ENCODE peak calls at places on chromosomes 11 and 22, in six cellular contexts. S is H1, X is HepG2, D is SK-N-SH, P is K562, V is GM12878. H is an unnamed sample.
A peak's percentile ranks its signal among the peaks of the same experiment; 100 is the strongest.

GRCh38 chr11:73801136-73801535 is 13.5 kb downstream of the MRPL48 start:
- DNase-seq in D (no peak), X (no peak), P (no peak), V (no peak), S (no peak), H (no peak)

GRCh38 chr11:3161309-3161708 is 3.8 kb downstream of the OSBPL5 start:
- DNase-seq in X (no peak), S (no peak), P (no peak), D (no peak), V (no peak), H (no peak)

GRCh38 chr11:33172345-33172744 is 11.1 kb upstream of the CSTF3 start:
- DNase-seq in D (no peak), V (no peak), S (no peak), X (no peak), P (no peak), H (no peak)

GRCh38 chr22:17347724-17348123 is 21.5 kb upstream of the CECR2 start:
- DNase-seq in D (no peak), P (no peak), S (no peak), X (no peak), V (no peak), H (no peak)

GRCh38 chr11:6892400-6892799 is at the start of gene OR2D2:
- DNase-seq in X (no peak), P (no peak), D (no peak), V (no peak), S (no peak), H (no peak)

GRCh38 chr11:21545701-21546100 is 647.2 kb upstream of the ANO5 start:
- DNase-seq in P (no peak), D (no peak), V (no peak), X (no peak), S (no peak), H (no peak)

GRCh38 chr11:133900176-133901105 is 55.1 kb upstream of the SPATA19 start:
- DNase-seq in X (no peak), S (peak; percentile 30), D (no peak), P (no peak), V (no peak), H (no peak)

GRCh38 chr11:113138731-113139130 is 175.7 kb upstream of the TTC12 start:
- DNase-seq in V (no peak), P (no peak), D (no peak), S (no peak), X (no peak), H (no peak)

GRCh38 chr22:20247010-20247505 is 21.1 kb downstream of the RTN4R start:
- DNase-seq in S (no peak), V (peak; percentile 43), P (peak; percentile 90), X (no peak), D (no peak), H (no peak)

GRCh38 chr22:35598396-35598710 is 18.8 kb downstream of the MB start:
- DNase-seq in S (no peak), X (no peak), P (no peak), V (no peak), D (no peak), H (peak; percentile 45)

GRCh38 chr11:69337211-69337721 is 43.3 kb downstream of the MYEOV start:
- DNase-seq in V (peak; percentile 66), D (no peak), S (no peak), P (no peak), X (no peak), H (no peak)
- TF ChIP-seq GABPA in V (peak; percentile 47), D (no peak), S (no peak), P (no peak), X (no peak), H (no peak)

GRCh38 chr11:125685228-125685627 is 4.6 kb upstream of the ACRV1 start:
- DNase-seq in P (no peak), S (no peak), X (no peak), D (no peak), V (no peak), H (no peak)
- TF ChIP-seq GABPA in P (no peak), S (no peak), X (no peak), D (no peak), V (no peak), H (no peak)

DNA sequence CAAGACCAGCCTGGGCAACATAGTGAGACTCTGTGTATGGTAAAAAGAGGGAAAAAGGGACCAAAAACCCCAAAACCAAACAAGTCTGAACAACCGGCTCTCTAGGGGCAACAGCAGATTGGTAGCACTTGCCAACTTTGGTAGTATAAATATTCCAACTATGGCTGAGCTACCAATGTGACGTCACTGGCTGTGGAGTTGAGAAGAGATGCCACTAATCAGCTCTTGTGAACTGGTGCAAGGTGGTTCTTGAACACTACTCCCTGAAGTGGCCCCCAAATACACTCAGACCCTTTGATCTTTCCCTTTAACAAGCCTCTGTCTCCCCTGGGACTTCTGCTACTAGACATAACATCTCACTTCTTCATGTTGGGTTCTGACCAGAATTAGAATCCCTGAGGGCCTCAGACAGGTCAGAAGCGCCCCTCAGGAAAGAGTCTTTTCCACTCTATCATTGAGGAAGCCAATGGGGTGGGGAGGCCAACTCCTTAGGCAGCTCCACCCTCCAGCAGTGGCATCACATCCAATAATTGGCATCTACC is 49.1 kb downstream of the RPL27A start:
- DNase-seq in P (no peak), X (no peak), D (no peak), V (peak; percentile 48), S (no peak), H (no peak)
- TF ChIP-seq GABPA in P (no peak), X (no peak), D (no peak), V (no peak), S (no peak), H (no peak)

GRCh38 chr22:39444937-39445465 is 11.8 kb upstream of the MGAT3 start:
- DNase-seq in P (no peak), D (no peak), V (no peak), S (no peak), X (no peak), H (no peak)

GRCh38 chr22:39450258-39450955 is 6.4 kb upstream of the MGAT3 start:
- DNase-seq in S (no peak), P (no peak), V (no peak), D (no peak), X (no peak), H (no peak)

GRCh38 chr22:39449708-39450107 is 7.1 kb upstream of the MGAT3 start:
- DNase-seq in S (no peak), P (no peak), V (no peak), D (no peak), X (no peak), H (no peak)

GRCh38 chr22:39446239-39446721 is 10.5 kb upstream of the MGAT3 start:
- DNase-seq in P (peak; percentile 43), D (no peak), V (peak; percentile 59), X (no peak), S (peak; percentile 69), H (peak; percentile 39)

GRCh38 chr22:39448205-39449054 is 8.4 kb upstream of the MGAT3 start:
- DNase-seq in P (no peak), V (no peak), D (no peak), X (no peak), S (no peak), H (no peak)
- TF ChIP-seq GABPA in P (no peak), V (no peak), D (no peak), X (no peak), S (no peak), H (no peak)

DNA sequence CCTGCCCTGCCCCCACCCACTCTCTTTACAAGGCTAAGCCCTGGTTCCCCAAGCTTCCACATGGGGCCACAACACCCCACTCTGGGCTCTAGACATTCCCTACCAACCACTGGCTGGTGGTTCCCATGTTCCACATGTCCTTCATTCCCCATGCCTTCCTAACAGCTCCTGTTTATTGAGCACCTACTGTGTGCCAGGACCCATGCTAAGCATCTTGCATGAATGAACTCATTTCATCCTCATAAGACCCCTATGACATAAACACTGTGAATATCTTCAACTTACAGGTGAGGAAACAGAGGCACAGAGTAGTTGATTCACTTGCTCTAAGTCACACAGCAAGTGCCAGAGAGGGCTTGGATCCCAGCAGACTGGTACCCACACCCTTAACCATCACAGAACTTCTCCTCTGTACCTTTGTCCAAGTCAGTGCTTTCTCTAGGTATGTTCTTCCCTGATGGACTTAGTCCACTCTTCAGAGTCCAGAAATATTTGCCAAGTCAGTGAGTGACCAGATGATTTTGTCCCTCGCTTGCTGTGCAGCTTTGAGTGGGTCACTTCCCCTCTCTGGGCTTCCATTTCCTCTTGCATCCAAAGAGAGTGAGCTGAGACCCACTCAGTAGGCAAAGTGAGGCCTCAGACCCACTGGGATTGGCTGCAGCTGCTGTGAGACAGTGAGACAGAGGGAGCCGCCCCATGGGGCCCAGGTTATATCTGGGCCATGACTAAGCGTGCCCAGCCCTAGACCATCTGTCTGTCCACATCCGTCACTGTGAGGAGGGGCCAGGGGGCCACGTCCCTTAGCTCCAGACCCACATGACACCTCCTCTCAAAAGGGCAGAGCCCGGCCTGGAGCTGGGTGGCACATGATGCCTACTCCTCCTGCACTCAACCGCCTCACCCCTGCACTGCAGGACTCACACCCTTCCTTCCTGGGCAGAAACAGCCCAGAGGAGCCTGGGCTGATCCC is 132.4 kb downstream of the MN1 start:
- DNase-seq in P (peak; percentile 78), S (no peak), D (no peak), X (peak; percentile 91), V (no peak), H (peak; percentile 28)
- TF ChIP-seq GABPA in P (peak; percentile 50), S (no peak), D (no peak), X (no peak), V (no peak), H (no peak)

DNA sequence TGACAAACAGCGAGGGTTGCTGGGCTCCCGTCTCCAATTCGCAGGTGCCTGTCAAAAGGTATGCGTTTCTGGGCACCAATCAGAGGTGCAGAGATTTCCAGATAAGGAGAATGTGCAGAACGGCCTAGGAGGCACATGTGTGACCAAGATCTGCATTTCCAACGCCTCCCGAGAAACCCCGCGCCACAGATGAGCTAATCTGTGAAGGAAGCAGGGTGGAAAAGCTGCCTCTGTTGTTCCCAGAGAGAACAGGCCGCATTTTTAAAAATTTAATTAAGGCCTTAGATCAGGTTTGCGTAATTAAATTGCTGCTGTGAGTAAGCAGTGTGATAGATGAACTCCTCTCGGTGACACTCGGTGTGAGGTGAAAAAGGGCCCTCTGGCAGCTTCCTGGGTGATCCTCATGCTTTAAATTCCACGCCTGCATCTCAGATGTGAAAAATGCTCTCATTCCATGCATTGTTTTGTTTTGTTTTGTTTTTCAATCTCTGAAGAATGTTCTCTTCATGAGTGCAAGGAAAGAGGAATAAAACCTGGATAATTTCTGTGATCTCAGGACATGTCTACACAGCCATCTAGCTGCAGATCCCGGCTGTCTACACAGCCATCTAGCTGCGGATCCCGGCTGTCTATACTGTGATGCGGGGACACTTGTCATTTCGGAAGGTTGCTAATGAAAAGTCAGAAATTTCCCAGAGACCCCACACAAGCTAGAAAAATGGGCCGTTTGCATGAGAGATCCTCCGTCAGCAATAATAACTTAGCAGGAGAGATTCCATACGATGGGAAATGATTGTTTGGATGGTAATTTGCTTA is 1398.9 kb downstream of the BRD1 start:
- DNase-seq in P (no peak), V (no peak), D (no peak), S (no peak), X (no peak), H (no peak)
- TF ChIP-seq GABPA in P (no peak), V (no peak), D (no peak), S (no peak), X (no peak), H (no peak)

H was measured in HL-60.